ENCODE peak calls at places on chromosomes 5 and 9, in ten cellular contexts. X, E, O, U, B, D, T, J, S and F are unnamed samples.

GRCh38 chr5:40477856-40478546 is 201.7 kb upstream of the PTGER4 start:
- DNase-seq in X (peak; percentile 29), E (no peak), O (no peak), U (no peak), B (no peak), D (peak; percentile 72), T (no peak), J (no peak), S (no peak), F (no peak)

GRCh38 chr5:139088024-139088423 is 110.1 kb downstream of the SIL1 start:
- DNase-seq in X (peak; percentile 20), E (no peak), O (no peak), U (no peak), B (no peak), D (no peak), T (no peak), J (no peak), S (no peak), F (no peak)

GRCh38 chr5:149452665-149453617 is 73.8 kb upstream of the IL17B start:
- DNase-seq in X (peak; percentile 96), E (peak; percentile 71), O (peak; percentile 69), U (no peak), B (no peak), D (peak; percentile 93), T (peak; percentile 85), J (peak; percentile 95), S (peak; percentile 36), F (no peak)

GRCh38 chr9:35629597-35629996 is 11.4 kb upstream of the CD72 start:
- DNase-seq in X (no peak), E (no peak), O (no peak), U (no peak), B (no peak), D (no peak), T (no peak), J (no peak), S (no peak), F (no peak)

GRCh38 chr5:149489605-149490037 is 61.6 kb downstream of the CSNK1A1 start:
- DNase-seq in X (peak; percentile 43), E (no peak), O (no peak), U (no peak), B (no peak), D (no peak), T (no peak), J (peak; percentile 83), S (peak; percentile 62), F (no peak)

GRCh38 chr5:78548216-78548615 is 100.4 kb downstream of the LHFPL2 start:
- DNase-seq in X (no peak), E (no peak), O (no peak), U (no peak), B (no peak), D (no peak), T (no peak), J (no peak), S (no peak), F (no peak)

GRCh38 chr9:138006576-138007233 is 129.1 kb downstream of the CACNA1B start:
- DNase-seq in X (no peak), E (no peak), O (no peak), U (no peak), B (no peak), D (peak; percentile 40), T (no peak), J (no peak), S (no peak), F (no peak)

GRCh38 chr9:8437878-8438277 is 638.3 kb upstream of the DMAC1 start:
- DNase-seq in X (no peak), E (no peak), O (no peak), U (no peak), B (no peak), D (no peak), T (no peak), J (peak; percentile 6), S (no peak), F (no peak)

GRCh38 chr9:38062106-38062497 is 6.9 kb downstream of the SHB start:
- DNase-seq in X (no peak), E (no peak), O (peak; percentile 2), U (no peak), B (no peak), D (peak; percentile 10), T (no peak), J (no peak), S (no peak), F (no peak)

GRCh38 chr9:38059233-38059936 is 9.6 kb downstream of the SHB start:
- DNase-seq in X (peak; percentile 83), E (peak; percentile 39), O (no peak), U (no peak), B (no peak), D (no peak), T (no peak), J (no peak), S (no peak), F (no peak)

GRCh38 chr9:38062498-38063362 is 6.3 kb downstream of the SHB start:
- DNase-seq in X (peak; percentile 84), E (no peak), O (peak; percentile 29), U (no peak), B (no peak), D (no peak), T (no peak), J (peak; percentile 66), S (no peak), F (no peak)

GRCh38 chr9:38061326-38061947 is 7.6 kb downstream of the SHB start:
- DNase-seq in X (no peak), E (no peak), O (peak; percentile 32), U (no peak), B (no peak), D (peak; percentile 53), T (no peak), J (no peak), S (no peak), F (no peak)

DNA sequence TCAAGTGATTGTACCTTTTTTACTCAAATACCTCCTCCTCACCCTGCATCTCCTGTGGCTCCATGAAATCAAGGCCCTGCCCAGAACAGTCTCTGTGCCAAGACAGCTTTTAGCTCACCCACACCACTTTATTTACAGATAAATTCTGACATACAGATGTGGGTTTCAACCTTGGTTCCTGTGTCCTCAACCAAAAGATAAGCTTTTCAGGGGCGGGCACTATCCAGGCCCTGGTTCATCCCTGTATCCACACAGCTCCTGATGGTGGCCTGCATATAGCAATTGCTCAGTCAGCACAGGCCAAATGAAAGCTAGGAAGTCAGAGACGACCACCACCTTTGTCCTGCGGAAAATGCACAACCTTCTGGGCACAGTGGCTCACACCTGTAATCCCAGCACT is 8.3 kb downstream of the SHB start:
- DNase-seq in X (no peak), E (no peak), O (no peak), U (no peak), B (no peak), D (peak; percentile 43), T (no peak), J (no peak), S (peak; percentile 52), F (no peak)
- H3K27ac ChIP-seq in X (no peak overlapping the region), E (peak overlapping the region; percentile 98), O (no peak overlapping the region), U (no peak overlapping the region), B (no peak overlapping the region), D (peak overlapping the region; percentile 91), T (no peak overlapping the region), J (no peak overlapping the region), S (peak overlapping the region; percentile 29), F (no peak overlapping the region)

GRCh38 chr5:56494300-56494704 is 261.2 kb upstream of the ANKRD55 start:
- DNase-seq in X (peak; percentile 65), E (no peak), O (no peak), U (no peak), B (no peak), D (no peak), T (no peak), J (peak; percentile 77), S (no peak), F (no peak)

GRCh38 chr5:56493293-56493692 is 260.2 kb upstream of the ANKRD55 start:
- DNase-seq in X (no peak), E (no peak), O (no peak), U (no peak), B (no peak), D (no peak), T (no peak), J (no peak), S (no peak), F (no peak)

GRCh38 chr5:56493751-56494150 is 260.6 kb upstream of the ANKRD55 start:
- DNase-seq in X (no peak), E (no peak), O (no peak), U (no peak), B (no peak), D (no peak), T (no peak), J (no peak), S (no peak), F (no peak)

GRCh38 chr5:56490971-56491468 is 257.9 kb upstream of the ANKRD55 start:
- DNase-seq in X (no peak), E (no peak), O (peak; percentile 66), U (no peak), B (no peak), D (no peak), T (no peak), J (peak; percentile 58), S (no peak), F (peak; percentile 60)

DNA sequence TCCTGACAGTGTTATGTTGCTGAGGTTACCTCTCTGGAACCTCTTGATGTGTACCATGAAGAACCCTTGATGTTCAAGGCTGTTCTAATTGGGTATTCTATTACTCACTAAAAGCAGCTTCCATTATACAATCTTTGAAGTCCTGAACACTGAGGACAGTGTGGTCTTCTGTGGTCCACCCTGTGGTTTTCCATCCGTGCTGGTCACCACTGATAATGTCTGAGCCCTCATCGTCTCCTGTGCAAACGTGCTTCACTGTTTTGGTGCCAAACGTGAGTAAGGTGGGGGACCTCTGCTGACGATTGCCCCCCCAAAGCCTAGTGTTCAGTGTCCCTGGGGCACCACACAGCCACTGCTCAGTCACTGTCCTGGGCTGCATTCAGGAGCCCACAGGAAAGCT is 259.7 kb upstream of the ANKRD55 start:
- DNase-seq in X (no peak), E (no peak), O (no peak), U (no peak), B (no peak), D (no peak), T (no peak), J (no peak), S (no peak), F (no peak)
- H3K27me3 ChIP-seq in X (no peaks in the 10 kb centered on the region), E (no peaks in the 10 kb centered on the region), O (no peaks in the 10 kb centered on the region), U (no peaks in the 10 kb centered on the region), B (no peaks in the 10 kb centered on the region), D (no peaks in the 10 kb centered on the region), T (no peaks in the 10 kb centered on the region), J (no peaks in the 10 kb centered on the region), S (no peaks in the 10 kb centered on the region), F (no peaks in the 10 kb centered on the region)

GRCh38 chr5:8188874-8189588 is 320.1 kb downstream of the MTRR start:
- DNase-seq in X (peak; percentile 1), E (no peak), O (no peak), U (no peak), B (no peak), D (no peak), T (no peak), J (peak; percentile 0), S (no peak), F (no peak)

GRCh38 chr5:8184455-8185063 is 315.6 kb downstream of the MTRR start:
- DNase-seq in X (peak; percentile 28), E (peak; percentile 29), O (no peak), U (no peak), B (peak; percentile 50), D (no peak), T (no peak), J (peak; percentile 24), S (peak; percentile 57), F (no peak)
- TF ChIP-seq CTCF in X (peak; percentile 54), E (peak; percentile 20), O (peak; percentile 67), U (peak; percentile 52), B (peak; percentile 69), D (no peak), T (peak; percentile 30), J (peak; percentile 69), S (peak; percentile 27), F (peak; percentile 57)

GRCh38 chr5:142324871-142325676 is at the start of gene SPRY4:
- DNase-seq in X (peak; percentile 98), E (peak; percentile 95), O (peak; percentile 93), U (peak; percentile 77), B (peak; percentile 96), D (peak; percentile 97), T (peak; percentile 93), J (peak; percentile 99), S (peak; percentile 94), F (peak; percentile 71)

GRCh38 chr5:142325677-142326479 is 1.1 kb upstream of the SPRY4 start:
- DNase-seq in X (peak; percentile 73), E (peak; percentile 57), O (peak; percentile 60), U (no peak), B (peak; percentile 79), D (peak; percentile 76), T (peak; percentile 46), J (peak; percentile 88), S (peak; percentile 63), F (no peak)

GRCh38 chr5:142322747-142323479 is 1.9 kb downstream of the SPRY4 start:
- DNase-seq in X (peak; percentile 69), E (no peak), O (no peak), U (no peak), B (no peak), D (peak; percentile 76), T (peak; percentile 75), J (peak; percentile 82), S (peak; percentile 38), F (no peak)

GRCh38 chr5:142323480-142324376 is 1.1 kb downstream of the SPRY4 start:
- DNase-seq in X (peak; percentile 48), E (peak; percentile 37), O (no peak), U (no peak), B (no peak), D (peak; percentile 67), T (peak; percentile 45), J (peak; percentile 76), S (peak; percentile 53), F (no peak)

DNA sequence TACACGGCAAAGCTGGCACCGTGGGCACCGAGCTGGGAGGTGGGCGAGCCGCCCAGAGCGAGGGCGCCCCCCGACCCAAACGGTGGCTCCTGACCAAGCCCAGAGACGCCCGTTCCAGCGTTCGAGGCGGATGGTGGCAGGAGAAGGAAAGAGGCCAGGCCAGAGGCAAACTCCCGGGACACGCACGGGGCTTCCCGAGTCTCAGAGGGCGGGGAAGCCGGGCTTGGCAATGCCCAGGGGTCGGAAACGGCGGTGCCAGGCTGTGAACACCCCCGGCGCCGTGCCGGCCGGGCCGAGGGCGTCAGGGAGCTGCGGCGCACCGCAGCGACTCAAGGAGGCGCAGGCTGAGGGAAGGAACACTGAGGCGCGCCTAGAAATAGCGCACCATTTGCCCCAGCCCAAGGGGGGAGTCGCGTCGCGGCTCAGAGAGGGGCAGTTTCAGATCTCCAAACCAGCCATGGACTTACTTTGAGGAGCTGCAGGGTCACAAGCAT is 397 bp downstream of the SPRY4 start:
- DNase-seq in X (no peak), E (peak; percentile 45), O (no peak), U (no peak), B (no peak), D (peak; percentile 69), T (peak; percentile 29), J (no peak), S (peak; percentile 45), F (no peak)
- H3K27ac ChIP-seq in X (peak overlapping the region; percentile 80), E (peak overlapping the region; percentile 94), O (peak overlapping the region; percentile 83), U (no peak overlapping the region), B (peak overlapping the region; percentile 54), D (peak overlapping the region; percentile 79), T (peak overlapping the region; percentile 95), J (peak overlapping the region; percentile 62), S (peak overlapping the region; percentile 91), F (no peak overlapping the region)